ENCODE peak calls at places on chromosomes 13 and 19, in four cellular contexts. F, C, B and O are unnamed samples.

GRCh38 chr19:19514215-19514633 is 1.1 kb downstream of the TSSK6 start:
- DNase-seq in F (no peak), B (no peak), C (no peak), O (no peak)

GRCh38 chr13:28129911-28130693 is 8.2 kb upstream of the PAN3 start:
- DNase-seq in F (peak; percentile 14), B (no peak), C (no peak), O (no peak)

GRCh38 chr13:114101831-114102520 is 30.4 kb downstream of the RASA3 start:
- DNase-seq in C (no peak), F (no peak), B (no peak), O (no peak)

GRCh38 chr13:110942248-110942981 is 27.5 kb upstream of the ANKRD10 start:
- DNase-seq in C (no peak), F (no peak), B (peak; percentile 58), O (no peak)

GRCh38 chr19:4288091-4288777 is 9.2 kb downstream of the SHD start:
- DNase-seq in C (peak; percentile 9), F (no peak), B (no peak), O (no peak)

GRCh38 chr13:74136089-74136658 is 2.0 kb upstream of the KLF12 start:
- DNase-seq in C (peak; percentile 18), B (peak; percentile 34), F (peak; percentile 32), O (peak; percentile 51)

GRCh38 chr19:50358483-50359431 is 6.7 kb downstream of the NAPSA start:
- DNase-seq in C (peak; percentile 32), B (peak; percentile 76), F (peak; percentile 90), O (no peak)

GRCh38 chr13:60990032-60990733 is 425.5 kb downstream of the PCDH20 start:
- DNase-seq in C (peak; percentile 56), B (no peak), F (no peak), O (no peak)

GRCh38 chr13:63910406-63910957 is 2494.8 kb upstream of the PCDH20 start:
- DNase-seq in B (no peak), C (no peak), F (no peak), O (peak; percentile 26)

GRCh38 chr19:40798997-40799557 is at the start of gene EGLN2:
- DNase-seq in F (peak; percentile 98), C (no peak), B (no peak), O (no peak)

GRCh38 chr13:45492538-45492937 is 27.8 kb downstream of the COG3 start:
- DNase-seq in B (no peak), F (no peak), C (no peak), O (no peak)

GRCh38 chr13:35720290-35720689 is 243.8 kb upstream of the MAB21L1 start:
- DNase-seq in B (no peak), C (peak; percentile 57), F (no peak), O (no peak)

GRCh38 chr13:51275101-51275500 is 52.9 kb downstream of the FAM124A start:
- DNase-seq in B (no peak), C (no peak), F (no peak), O (no peak)

GRCh38 chr19:41528106-41528505 is 47.9 kb upstream of the CEACAM21 start:
- DNase-seq in C (no peak), F (no peak), B (no peak), O (no peak)

GRCh38 chr13:23828086-23828485 is 61.1 kb downstream of the MIPEP start:
- DNase-seq in C (no peak), B (no peak), F (no peak), O (no peak)

GRCh38 chr19:33780251-33780650 is 16.4 kb upstream of the KCTD15 start:
- DNase-seq in B (no peak), F (no peak), C (no peak), O (no peak)

GRCh38 chr19:56253737-56254136 is 18.8 kb upstream of the EDDM13 start:
- DNase-seq in F (peak; percentile 43), B (no peak), C (peak; percentile 81), O (no peak)

GRCh38 chr19:1035998-1036621 is 3.8 kb upstream of the ABCA7 start:
- DNase-seq in C (no peak), F (no peak), B (no peak), O (no peak)

GRCh38 chr19:9836021-9836420 is 903 bp downstream of the PIN1 start:
- DNase-seq in F (peak; percentile 71), C (peak; percentile 59), B (no peak), O (no peak)

GRCh38 chr19:21604941-21605548 is 99.6 kb downstream of the ZNF429 start:
- DNase-seq in C (no peak), F (no peak), B (no peak), O (no peak)

GRCh38 chr19:805161-805561 is 7.9 kb downstream of the PTBP1 start:
- DNase-seq in B (no peak), F (no peak), C (no peak), O (no peak)

GRCh38 chr19:14515501-14516047 is 2.6 kb downstream of the DNAJB1 start:
- DNase-seq in C (no peak), F (no peak), B (no peak), O (no peak)

GRCh38 chr13:49444517-49445395 is 682 bp downstream of the SETDB2 start:
- DNase-seq in B (peak; percentile 50), F (peak; percentile 27), C (peak; percentile 38), O (no peak)

GRCh38 chr13:114282143-114282685 is 813 bp downstream of the UPF3A start:
- DNase-seq in B (peak; percentile 47), C (peak; percentile 54), F (peak; percentile 69), O (peak; percentile 52)